ENCODE peak calls at places on chromosome 7, in four cellular contexts. A is H1, M is IMR-90, K is H9. W is an unnamed sample.

GRCh38 chr7:74343281-74344127 is 54.3 kb downstream of the CLIP2 start:
- DNase-seq in A (no peak), M (peak; percentile 85), K (no peak), W (no peak)

GRCh38 chr7:158054081-158054480 is 533.5 kb downstream of the PTPRN2 start:
- DNase-seq in A (no peak), M (no peak), K (no peak), W (no peak)

GRCh38 chr7:46583606-46584005 is 662.5 kb upstream of the IGFBP3 start:
- DNase-seq in A (no peak), M (no peak), K (no peak), W (no peak)

GRCh38 chr7:147513451-147513850 is 1077.1 kb upstream of the C7orf33 start:
- DNase-seq in A (no peak), M (no peak), K (no peak), W (no peak)

GRCh38 chr7:39950473-39951155 is 558 bp downstream of the CDK13 start:
- DNase-seq in A (no peak), M (peak; percentile 40), K (no peak), W (peak; percentile 53)

GRCh38 chr7:125184801-125185200 is 255.2 kb upstream of the POT1 start:
- DNase-seq in A (no peak), M (no peak), K (no peak), W (no peak)

GRCh38 chr7:141045842-141046630 is 27.8 kb upstream of the TMEM178B start:
- DNase-seq in A (no peak), M (peak; percentile 66), K (no peak), W (no peak)

GRCh38 chr7:132145466-132145865 is 430.8 kb downstream of the PLXNA4 start:
- DNase-seq in A (no peak), M (peak; percentile 34), K (no peak), W (peak; percentile 36)

GRCh38 chr7:92747041-92747835 is 89.1 kb downstream of the CDK6 start:
- DNase-seq in A (no peak), M (peak; percentile 53), K (no peak), W (no peak)

GRCh38 chr7:151518105-151518780 is 1.5 kb downstream of the RHEB start:
- DNase-seq in A (no peak), M (peak; percentile 48), K (no peak), W (peak; percentile 55)

GRCh38 chr7:113267885-113268284 is 149.5 kb upstream of the SMIM30 start:
- DNase-seq in A (no peak), M (peak; percentile 91), K (no peak), W (no peak)

GRCh38 chr7:112573302-112574039 is 92.7 kb downstream of the LSMEM1 start:
- DNase-seq in A (no peak), M (peak; percentile 13), K (no peak), W (peak; percentile 36)

GRCh38 chr7:36034020-36034419 is 119.0 kb upstream of the EEPD1 start:
- DNase-seq in A (no peak), M (peak; percentile 49), K (no peak), W (peak; percentile 27)

GRCh38 chr7:37193775-37194135 is 254.9 kb downstream of the ELMO1 start:
- DNase-seq in A (no peak), M (no peak), K (no peak), W (no peak)

GRCh38 chr7:6448943-6449543 is 1.3 kb upstream of the DAGLB start:
- DNase-seq in A (no peak), M (no peak), K (no peak), W (no peak)

GRCh38 chr7:124089621-124090020 is 56.8 kb upstream of the TMEM229A start:
- DNase-seq in A (no peak), M (no peak), K (no peak), W (no peak)

GRCh38 chr7:116097365-116098009 is 66.9 kb upstream of the TFEC start:
- DNase-seq in A (no peak), M (peak; percentile 58), K (no peak), W (peak; percentile 66)

GRCh38 chr7:81487512-81487911 is 282.3 kb downstream of the HGF start:
- DNase-seq in A (no peak), M (no peak), K (no peak), W (no peak)

GRCh38 chr7:2805213-2806003 is 38.7 kb downstream of the GNA12 start:
- DNase-seq in A (no peak), M (no peak), K (no peak), W (peak; percentile 42)

GRCh38 chr7:94251-94801 is 98.0 kb upstream of the FAM20C start:
- DNase-seq in A (no peak), M (no peak), K (no peak), W (no peak)

GRCh38 chr7:132049462-132050304 is 493.3 kb upstream of the PODXL start:
- DNase-seq in A (no peak), M (peak; percentile 17), K (peak; percentile 60), W (peak; percentile 54)

GRCh38 chr7:36863901-36864701 is 139.8 kb upstream of the AOAH start:
- DNase-seq in A (no peak), M (no peak), K (no peak), W (no peak)

GRCh38 chr7:151762501-151763245 is 114.2 kb downstream of the PRKAG2 start:
- DNase-seq in A (no peak), M (no peak), K (no peak), W (peak; percentile 23)

GRCh38 chr7:121261207-121261884 is 67.5 kb upstream of the WNT16 start:
- DNase-seq in A (no peak), M (no peak), K (no peak), W (no peak)
- H4K5ac ChIP-seq in A (no peak overlapping the region), M (no peak overlapping the region), K (no peak overlapping the region), W (no peak overlapping the region)

DNA sequence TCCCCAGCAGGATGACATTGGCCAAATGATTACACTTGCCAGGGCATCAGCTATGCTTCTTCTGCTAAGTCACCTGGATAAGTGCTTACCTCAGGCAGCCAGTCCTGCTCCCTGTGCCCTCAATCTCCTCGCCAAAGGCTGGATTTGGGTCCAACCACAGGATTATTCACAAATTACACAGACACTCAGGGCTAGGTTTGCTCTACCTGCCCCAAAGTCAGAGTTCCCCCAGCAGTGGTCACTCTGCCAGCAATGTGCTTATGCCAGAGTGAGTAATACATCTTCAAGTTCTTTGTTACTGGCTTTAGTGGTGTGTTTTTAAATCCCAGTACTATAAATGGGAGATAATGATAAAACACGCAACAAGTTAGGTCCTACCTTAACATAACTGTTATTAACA is 189.7 kb upstream of the SEMA3D start:
- DNase-seq in A (no peak), M (no peak), K (no peak), W (no peak)
- H3K4ac ChIP-seq in A (no peak overlapping the region), M (no peak overlapping the region), K (no peak overlapping the region), W (no peak overlapping the region)

GRCh38 chr7:27167170-27167505 is 1.8 kb upstream of the HOXA9 start:
- DNase-seq in A (no peak), M (no peak), K (no peak), W (no peak)
- H4K5ac ChIP-seq in A (no peak overlapping the region), M (no peak overlapping the region), K (no peak overlapping the region), W (no peak overlapping the region)

GRCh38 chr7:16261100-16261499 is 160.2 kb downstream of the CRPPA start:
- DNase-seq in A (no peak), M (no peak), K (no peak), W (no peak)
- H3K4ac ChIP-seq in A (no peak overlapping the region), M (no peak overlapping the region), K (no peak overlapping the region), W (no peak overlapping the region)

GRCh38 chr7:106600569-106601373 is 60.2 kb downstream of the CCDC71L start:
- DNase-seq in A (no peak), M (peak; percentile 19), K (no peak), W (no peak)
- H4K5ac ChIP-seq in A (no peak overlapping the region), M (no peak overlapping the region), K (no peak overlapping the region), W (no peak overlapping the region)

GRCh38 chr7:101125989-101126650 is 784 bp upstream of the SERPINE1 start:
- DNase-seq in A (no peak), M (peak; percentile 75), K (no peak), W (no peak)
- H3K4ac ChIP-seq in A (peak overlapping the region; percentile 36), M (peak overlapping the region; percentile 98), K (no peak overlapping the region), W (peak overlapping the region; percentile 19)

GRCh38 chr7:27690649-27691048 is 28.0 kb upstream of the HIBADH start:
- DNase-seq in A (no peak), M (no peak), K (no peak), W (no peak)

GRCh38 chr7:27689045-27689877 is 26.6 kb upstream of the HIBADH start:
- DNase-seq in A (peak; percentile 29), M (peak; percentile 31), K (peak; percentile 69), W (peak; percentile 75)

GRCh38 chr7:27686315-27686714 is 23.6 kb upstream of the HIBADH start:
- DNase-seq in A (no peak), M (no peak), K (no peak), W (no peak)

GRCh38 chr7:27688056-27688455 is 25.4 kb upstream of the HIBADH start:
- DNase-seq in A (no peak), M (no peak), K (no peak), W (no peak)

GRCh38 chr7:27689878-27690164 is 27.1 kb upstream of the HIBADH start:
- DNase-seq in A (no peak), M (no peak), K (no peak), W (no peak)
- H4K5ac ChIP-seq in A (no peak overlapping the region), M (no peak overlapping the region), K (no peak overlapping the region), W (no peak overlapping the region)

DNA sequence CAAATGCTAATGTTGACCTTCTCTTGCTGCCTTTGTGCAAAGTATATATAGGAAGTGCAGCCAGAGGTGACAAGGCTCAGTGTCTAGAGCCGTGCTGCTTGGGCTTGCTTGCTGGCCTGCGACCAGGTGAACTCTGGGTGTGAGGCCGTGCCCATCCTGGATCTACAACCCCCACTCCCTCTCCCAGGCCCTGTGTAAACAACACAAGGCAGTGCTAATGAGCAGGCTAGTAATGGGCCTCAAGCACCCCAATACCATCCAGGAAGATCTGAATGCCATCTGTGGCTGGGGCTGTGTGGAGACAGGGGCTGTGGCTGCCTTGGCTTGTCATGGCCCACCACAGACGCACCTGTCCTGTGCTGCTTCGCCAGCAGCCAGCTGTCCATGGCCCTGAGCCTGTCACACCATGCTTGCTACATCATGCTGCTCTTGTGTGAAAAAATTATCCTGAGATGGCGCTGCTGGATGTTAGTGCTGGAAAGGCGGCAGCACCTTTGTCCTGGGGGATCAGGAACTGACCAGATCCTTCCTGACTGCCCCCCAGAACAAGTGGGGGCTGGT is 107.6 kb upstream of the ZNF92 start:
- DNase-seq in A (no peak), M (no peak), K (no peak), W (no peak)
- H3K4ac ChIP-seq in A (no peak overlapping the region), M (no peak overlapping the region), K (no peak overlapping the region), W (no peak overlapping the region)

DNA sequence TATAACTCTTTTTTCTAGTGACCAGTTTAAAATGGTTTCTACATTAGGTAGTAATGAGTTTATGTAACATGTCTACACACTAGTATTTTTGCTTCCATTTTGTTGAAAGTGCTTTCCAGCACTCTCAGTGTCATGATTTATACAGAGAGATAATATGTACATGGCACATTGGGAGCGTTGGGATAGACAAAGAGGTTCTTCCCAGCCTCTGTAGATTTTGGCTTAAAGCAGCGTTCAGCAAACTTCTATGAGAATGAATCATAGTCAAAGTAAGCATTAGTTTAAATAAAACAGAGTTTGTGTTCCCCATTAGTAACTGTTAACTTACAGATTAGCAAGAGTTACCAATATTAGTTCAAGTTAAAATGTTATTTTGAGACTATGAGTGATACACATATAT is 43.9 kb downstream of the SEPTIN14 start:
- DNase-seq in A (no peak), M (no peak), K (no peak), W (no peak)
- H4K5ac ChIP-seq in A (no peak overlapping the region), M (no peak overlapping the region), K (no peak overlapping the region), W (no peak overlapping the region)